ENCODE peak calls at places on chromosomes 7 and 10, in five cellular contexts. One of them, this sample, is unnamed.
A peak's percentile ranks its signal among the peaks of the same experiment; 100 is the strongest.

GRCh38 chr10:123156091-123156490 is 1.9 kb downstream of the BUB3 start:
- DNase-seq in GM12878: no peak
- DNase-seq in trophoblast cell: no peak
- DNase-seq in A549: no peak
- DNase-seq in adrenal gland: no peak
- DNase-seq in this sample: no peak

GRCh38 chr10:33509231-33509871 is 174.9 kb upstream of the NRP1 start:
- DNase-seq in trophoblast cell: peak; percentile 100
- DNase-seq in A549: peak; percentile 83
- DNase-seq in adrenal gland: peak; percentile 88
- DNase-seq in GM12878: peak; percentile 25
- DNase-seq in this sample: no peak

GRCh38 chr7:44693641-44694313 is 54.9 kb upstream of the ZMIZ2 start:
- DNase-seq in A549: no peak
- DNase-seq in GM12878: no peak
- DNase-seq in adrenal gland: no peak
- DNase-seq in trophoblast cell: peak; percentile 91
- DNase-seq in this sample: no peak

GRCh38 chr10:78401882-78402367 is 368.3 kb downstream of the RPS24 start:
- DNase-seq in adrenal gland: no peak
- DNase-seq in trophoblast cell: no peak
- DNase-seq in GM12878: no peak
- DNase-seq in A549: no peak
- DNase-seq in this sample: no peak

GRCh38 chr7:35261041-35261440 is 7.1 kb upstream of the TBX20 start:
- DNase-seq in A549: no peak
- DNase-seq in trophoblast cell: no peak
- DNase-seq in adrenal gland: no peak
- DNase-seq in GM12878: no peak
- DNase-seq in this sample: no peak

GRCh38 chr7:42099076-42099836 is 137.8 kb downstream of the GLI3 start:
- DNase-seq in GM12878: no peak
- DNase-seq in trophoblast cell: no peak
- DNase-seq in A549: no peak
- DNase-seq in adrenal gland: no peak
- DNase-seq in this sample: no peak

GRCh38 chr7:108637049-108637621 is 67.5 kb downstream of the DNAJB9 start:
- DNase-seq in GM12878: no peak
- DNase-seq in trophoblast cell: no peak
- DNase-seq in A549: no peak
- DNase-seq in adrenal gland: no peak
- DNase-seq in this sample: no peak

GRCh38 chr7:84125654-84126053 is 68.9 kb downstream of the SEMA3A start:
- DNase-seq in A549: no peak
- DNase-seq in trophoblast cell: no peak
- DNase-seq in adrenal gland: no peak
- DNase-seq in GM12878: no peak
- DNase-seq in this sample: no peak

GRCh38 chr10:73225518-73225917 is 21.5 kb downstream of the DNAJC9 start:
- DNase-seq in A549: no peak
- DNase-seq in GM12878: no peak
- DNase-seq in adrenal gland: no peak
- DNase-seq in trophoblast cell: no peak
- DNase-seq in this sample: no peak

GRCh38 chr7:134995239-134996096 is 9.2 kb downstream of the AGBL3 start:
- DNase-seq in trophoblast cell: no peak
- DNase-seq in GM12878: peak; percentile 87
- DNase-seq in adrenal gland: no peak
- DNase-seq in A549: no peak
- DNase-seq in this sample: no peak

GRCh38 chr10:10826125-10826524 is 191.5 kb upstream of the CELF2 start:
- DNase-seq in GM12878: no peak
- DNase-seq in adrenal gland: no peak
- DNase-seq in A549: no peak
- DNase-seq in trophoblast cell: no peak
- DNase-seq in this sample: no peak

GRCh38 chr7:149316606-149317005 is 54.6 kb downstream of the ZNF783 start:
- DNase-seq in adrenal gland: no peak
- DNase-seq in GM12878: no peak
- DNase-seq in trophoblast cell: peak; percentile 2
- DNase-seq in A549: no peak
- DNase-seq in this sample: no peak

GRCh38 chr7:23369695-23370404 is 70.7 kb downstream of the MALSU1 start:
- DNase-seq in GM12878: no peak
- DNase-seq in A549: no peak
- DNase-seq in trophoblast cell: no peak
- DNase-seq in adrenal gland: no peak
- DNase-seq in this sample: no peak

GRCh38 chr7:24842449-24843241 is 85.4 kb upstream of the GSDME start:
- DNase-seq in trophoblast cell: no peak
- DNase-seq in GM12878: no peak
- DNase-seq in adrenal gland: no peak
- DNase-seq in A549: no peak
- DNase-seq in this sample: no peak

GRCh38 chr7:31327071-31327470 is 13.5 kb downstream of the NEUROD6 start:
- DNase-seq in trophoblast cell: peak; percentile 76
- DNase-seq in adrenal gland: no peak
- DNase-seq in A549: no peak
- DNase-seq in GM12878: no peak
- DNase-seq in this sample: no peak

GRCh38 chr7:128390871-128391565 is 18.8 kb downstream of the IMPDH1 start:
- DNase-seq in GM12878: no peak
- DNase-seq in adrenal gland: no peak
- DNase-seq in trophoblast cell: no peak
- DNase-seq in A549: no peak
- DNase-seq in this sample: no peak

GRCh38 chr7:128387216-128387615 is 22.6 kb downstream of the IMPDH1 start:
- DNase-seq in trophoblast cell: no peak
- DNase-seq in A549: no peak
- DNase-seq in adrenal gland: no peak
- DNase-seq in GM12878: no peak
- DNase-seq in this sample: no peak

GRCh38 chr7:128389815-128390329 is 19.9 kb downstream of the IMPDH1 start:
- DNase-seq in trophoblast cell: no peak
- DNase-seq in adrenal gland: no peak
- DNase-seq in A549: no peak
- DNase-seq in GM12878: no peak
- DNase-seq in this sample: no peak

GRCh38 chr7:128387663-128388485 is 21.9 kb downstream of the IMPDH1 start:
- DNase-seq in GM12878: no peak
- DNase-seq in trophoblast cell: peak; percentile 78
- DNase-seq in A549: peak; percentile 66
- DNase-seq in adrenal gland: peak; percentile 90
- DNase-seq in this sample: peak; percentile 46

DNA sequence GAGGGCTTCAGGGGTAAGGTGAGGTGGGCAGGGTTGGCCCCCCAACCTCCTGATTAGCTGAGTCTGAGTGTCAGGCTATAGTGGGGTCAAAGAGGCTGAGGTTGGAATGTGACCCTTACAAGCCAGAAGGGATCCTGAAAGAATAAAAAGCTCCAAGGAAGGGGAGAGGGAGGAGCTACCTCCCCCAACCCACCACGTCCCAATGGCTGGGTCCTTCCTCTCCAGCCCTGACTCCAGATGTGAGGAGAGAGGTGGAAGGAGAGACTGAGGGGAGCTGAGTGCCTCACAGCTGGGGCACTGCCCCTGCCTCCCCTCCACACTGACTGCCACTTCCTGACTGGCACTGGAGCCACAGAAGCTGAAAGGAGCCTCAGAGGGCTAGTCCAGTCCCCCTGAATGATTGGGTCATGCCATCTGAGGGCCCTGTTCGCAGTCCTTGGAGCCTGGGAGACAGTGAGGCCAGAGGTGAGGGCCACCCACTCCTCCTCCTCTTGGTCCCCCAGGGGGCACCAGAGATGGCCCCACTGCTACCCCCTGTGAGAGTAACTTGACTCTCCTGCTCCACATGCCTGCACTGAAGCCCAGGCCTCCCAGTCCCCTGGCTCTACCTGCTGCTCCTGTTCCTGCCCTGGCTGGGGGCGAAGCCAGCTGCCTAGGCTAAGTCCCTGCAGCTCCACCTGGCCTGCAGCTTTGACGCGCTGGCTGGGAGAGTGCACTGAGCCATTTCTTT is 20.5 kb downstream of the IMPDH1 start:
- DNase-seq in adrenal gland: no peak
- DNase-seq in trophoblast cell: no peak
- DNase-seq in GM12878: no peak
- DNase-seq in A549: no peak
- DNase-seq in this sample: no peak
- H3K4me3 ChIP-seq in adrenal gland: no peak overlapping the region
- H3K4me3 ChIP-seq in trophoblast cell: no peak overlapping the region
- H3K4me3 ChIP-seq in GM12878: no peak overlapping the region
- H3K4me3 ChIP-seq in A549: no peak overlapping the region
- H3K4me3 ChIP-seq in this sample: no peak overlapping the region

DNA sequence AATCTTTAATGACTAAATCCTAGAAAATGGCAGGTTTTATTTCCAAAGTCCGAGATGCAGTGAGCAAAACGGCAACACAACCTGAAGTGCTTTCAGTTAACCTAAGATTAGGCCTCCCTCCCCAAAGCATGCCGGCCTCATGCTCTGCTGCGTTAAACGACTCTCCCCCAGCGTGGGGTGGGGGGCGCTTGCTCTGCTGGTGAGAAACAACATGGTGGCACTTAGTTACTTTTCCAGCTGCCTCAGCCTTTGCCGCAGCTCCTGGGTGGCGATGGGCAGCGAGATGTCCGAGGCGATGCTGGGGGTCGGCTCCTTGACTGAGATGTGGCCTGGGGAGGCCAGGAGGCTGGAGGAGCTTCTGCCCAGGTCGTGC is 36.7 kb upstream of the NCAPG2 start:
- DNase-seq in A549: no peak
- DNase-seq in GM12878: no peak
- DNase-seq in trophoblast cell: no peak
- DNase-seq in adrenal gland: no peak
- DNase-seq in this sample: no peak
- H3K27ac ChIP-seq in A549: peak overlapping the region; percentile 72
- H3K27ac ChIP-seq in GM12878: no peak overlapping the region
- H3K27ac ChIP-seq in trophoblast cell: peak overlapping the region; percentile 48
- H3K27ac ChIP-seq in adrenal gland: no peak overlapping the region
- H3K27ac ChIP-seq in this sample: no peak overlapping the region

DNA sequence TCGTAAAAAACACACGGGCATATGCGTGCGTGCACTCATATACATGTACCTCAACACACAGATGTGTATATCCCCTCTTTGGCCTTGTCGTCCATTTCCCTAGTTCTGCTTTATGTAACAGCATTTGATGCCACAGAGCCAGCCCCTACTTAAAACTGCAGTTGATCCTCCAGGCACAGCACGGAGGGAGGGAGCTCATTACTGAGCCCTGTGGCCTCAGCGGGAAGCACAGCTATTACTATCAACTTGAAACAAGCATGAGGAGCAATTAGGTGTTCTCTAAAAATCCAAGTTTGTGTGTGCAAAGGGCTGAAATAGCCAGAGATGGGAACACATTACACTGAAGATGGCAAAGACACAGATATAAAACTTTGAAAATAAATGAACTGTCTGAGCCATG is 580.9 kb downstream of the GLRX3 start:
- DNase-seq in GM12878: no peak
- DNase-seq in A549: no peak
- DNase-seq in adrenal gland: no peak
- DNase-seq in trophoblast cell: no peak
- DNase-seq in this sample: no peak
- H3K4me3 ChIP-seq in GM12878: no peak overlapping the region
- H3K4me3 ChIP-seq in A549: no peak overlapping the region
- H3K4me3 ChIP-seq in adrenal gland: no peak overlapping the region
- H3K4me3 ChIP-seq in trophoblast cell: no peak overlapping the region
- H3K4me3 ChIP-seq in this sample: no peak overlapping the region

DNA sequence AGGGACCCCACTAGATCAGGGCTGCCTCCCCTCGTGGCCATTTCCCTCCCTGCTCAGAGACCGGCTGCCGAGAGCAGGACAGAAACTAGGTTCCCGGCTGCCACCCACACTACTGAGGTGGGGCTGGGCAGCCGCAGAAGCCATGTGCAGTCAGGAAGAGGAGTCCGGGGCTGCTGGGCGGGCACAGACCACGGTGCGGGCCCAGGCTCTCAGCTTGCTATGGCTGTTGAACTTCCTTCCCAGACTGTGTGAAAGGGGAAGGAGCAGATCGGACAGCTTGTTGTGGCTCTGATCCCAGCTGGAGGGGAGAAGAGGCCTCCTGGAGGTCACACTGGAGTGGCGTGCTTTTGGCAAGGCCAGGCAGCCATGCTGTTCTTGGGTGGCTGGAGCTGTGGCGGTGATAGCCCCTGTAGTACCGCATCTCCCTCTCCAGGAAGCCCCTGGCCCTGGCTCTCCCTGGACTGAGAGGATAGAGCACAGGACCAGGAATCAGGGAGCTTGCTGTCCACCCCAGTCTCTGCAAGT is 56.8 kb downstream of the HK1 start:
- DNase-seq in adrenal gland: peak; percentile 80
- DNase-seq in trophoblast cell: peak; percentile 54
- DNase-seq in GM12878: no peak
- DNase-seq in A549: no peak
- DNase-seq in this sample: no peak
- H3K27ac ChIP-seq in adrenal gland: no peak overlapping the region
- H3K27ac ChIP-seq in trophoblast cell: peak overlapping the region; percentile 96
- H3K27ac ChIP-seq in GM12878: peak overlapping the region; percentile 4
- H3K27ac ChIP-seq in A549: no peak overlapping the region
- H3K27ac ChIP-seq in this sample: no peak overlapping the region

GRCh38 chr7:120993011-120993574 is 4.6 kb downstream of the CPED1 start:
- DNase-seq in trophoblast cell: no peak
- DNase-seq in GM12878: no peak
- DNase-seq in adrenal gland: no peak
- DNase-seq in A549: no peak
- DNase-seq in this sample: no peak
- H3K4me3 ChIP-seq in trophoblast cell: no peak overlapping the region
- H3K4me3 ChIP-seq in GM12878: no peak overlapping the region
- H3K4me3 ChIP-seq in adrenal gland: no peak overlapping the region
- H3K4me3 ChIP-seq in A549: no peak overlapping the region
- H3K4me3 ChIP-seq in this sample: no peak overlapping the region

GRCh38 chr10:72025832-72026231 is 61.6 kb downstream of the CHST3 start:
- DNase-seq in trophoblast cell: no peak
- DNase-seq in adrenal gland: no peak
- DNase-seq in GM12878: no peak
- DNase-seq in A549: no peak
- DNase-seq in this sample: no peak
- H3K27ac ChIP-seq in trophoblast cell: no peak overlapping the region
- H3K27ac ChIP-seq in adrenal gland: no peak overlapping the region
- H3K27ac ChIP-seq in GM12878: no peak overlapping the region
- H3K27ac ChIP-seq in A549: no peak overlapping the region
- H3K27ac ChIP-seq in this sample: no peak overlapping the region

GRCh38 chr7:150663802-150664494 is 21.6 kb upstream of the GIMAP2 start:
- DNase-seq in trophoblast cell: no peak
- DNase-seq in adrenal gland: no peak
- DNase-seq in GM12878: no peak
- DNase-seq in A549: no peak
- DNase-seq in this sample: no peak
- H3K4me3 ChIP-seq in trophoblast cell: no peak overlapping the region
- H3K4me3 ChIP-seq in adrenal gland: no peak overlapping the region
- H3K4me3 ChIP-seq in GM12878: no peak overlapping the region
- H3K4me3 ChIP-seq in A549: no peak overlapping the region
- H3K4me3 ChIP-seq in this sample: no peak overlapping the region